ENCODE peak calls at places on chromosomes 12 and 14, in seven cellular contexts. I, A, V, M, B, D and S are unnamed samples. For H3K4me1, the result is how much of the 10 kb centered on the place peaks cover.

GRCh38 chr12:118271770-118272417 is 100.8 kb downstream of the TAOK3 start:
- DNase-seq in B (no peak), I (no peak), V (no peak), D (no peak), A (no peak), M (no peak), S (peak)

GRCh38 chr14:63512861-63513260 is 30.3 kb downstream of the PPP2R5E start:
- DNase-seq in M (no peak), D (no peak), B (no peak), I (no peak), A (no peak), V (peak), S (no peak)

GRCh38 chr14:98962118-98962517 is 309.9 kb downstream of the BCL11B start:
- DNase-seq in A (no peak), D (no peak), I (no peak), V (no peak), B (no peak), M (no peak), S (no peak)

GRCh38 chr14:103313704-103314103 is 20.3 kb upstream of the EIF5 start:
- DNase-seq in B (no peak), I (no peak), D (no peak), M (peak), V (no peak), A (no peak), S (no peak)

GRCh38 chr14:39499514-39499913 is 67.3 kb upstream of the FBXO33 start:
- DNase-seq in D (no peak), B (no peak), M (no peak), V (no peak), A (no peak), I (no peak), S (no peak)

GRCh38 chr14:69712637-69713088 is 54.3 kb upstream of the SRSF5 start:
- DNase-seq in A (peak), V (no peak), I (no peak), D (peak), M (peak), B (peak), S (peak)

GRCh38 chr12:125861299-125862281 is 796.4 kb downstream of the AACS start:
- DNase-seq in V (no peak), D (peak), A (peak), I (no peak), B (peak), M (peak), S (no peak)

GRCh38 chr12:4526923-4527546 is 11.7 kb upstream of the RAD51AP1 start:
- DNase-seq in V (peak), M (no peak), A (no peak), D (no peak), B (no peak), I (peak), S (no peak)

GRCh38 chr12:3046441-3047200 is 30.6 kb upstream of the TSPAN9 start:
- DNase-seq in I (no peak), M (peak), B (no peak), D (no peak), V (no peak), A (no peak), S (no peak)

GRCh38 chr12:28172434-28173030 is 17.7 kb upstream of the CCDC91 start:
- DNase-seq in B (peak), M (no peak), V (peak), A (peak), I (peak), D (peak), S (peak)

GRCh38 chr14:64279719-64280668 is 14.2 kb downstream of the ESR2 start:
- DNase-seq in V (peak), A (no peak), I (peak), D (peak), M (no peak), B (no peak), S (no peak)

GRCh38 chr14:28754209-28754985 is 12.2 kb upstream of the FOXG1 start:
- DNase-seq in D (no peak), A (peak), I (no peak), M (no peak), B (no peak), V (peak), S (peak)

GRCh38 chr12:87667378-87667777 is 361.8 kb downstream of the C12orf50 start:
- DNase-seq in B (no peak), D (no peak), V (peak), A (no peak), M (no peak), I (peak), S (no peak)
- TF ChIP-seq CTCF in B (no peak), D (no peak), V (peak), A (no peak), M (no peak), I (peak), S (peak)

DNA sequence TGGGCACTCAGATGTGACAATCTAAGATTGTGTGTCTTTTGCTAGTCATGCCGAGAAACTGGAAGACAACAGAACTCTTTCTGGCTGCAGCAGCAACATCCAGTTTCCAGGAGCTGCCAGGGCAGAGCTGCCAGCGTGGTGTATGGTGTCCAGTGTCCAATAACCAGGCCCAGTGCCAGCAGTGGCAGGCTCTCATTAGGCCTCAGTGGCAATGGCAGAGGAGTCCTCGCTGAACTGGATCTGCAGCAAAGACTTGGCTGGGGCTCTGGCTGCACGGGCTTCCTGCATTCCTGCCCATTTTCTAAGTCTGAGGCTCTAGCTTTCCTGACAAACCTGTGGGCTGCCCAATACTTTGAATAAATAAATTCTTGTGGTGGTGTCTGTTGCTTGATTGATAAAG is 26.2 kb upstream of the PPM1A start:
- DNase-seq in M (no peak), A (peak), I (no peak), D (peak), V (no peak), B (no peak), S (no peak)
- H3K27ac ChIP-seq in M (no peak), A (no peak), I (no peak), D (no peak), V (no peak), B (no peak), S (no peak)

GRCh38 chr12:106081606-106082005 is 57.1 kb downstream of the NUAK1 start:
- DNase-seq in D (no peak), A (no peak), V (peak), M (no peak), I (peak), B (no peak), S (no peak)
- H3K4me1 ChIP-seq in D (under half), A (under half), V (under half), M (under half), I (half or more), B (under half), S (under half)

DNA sequence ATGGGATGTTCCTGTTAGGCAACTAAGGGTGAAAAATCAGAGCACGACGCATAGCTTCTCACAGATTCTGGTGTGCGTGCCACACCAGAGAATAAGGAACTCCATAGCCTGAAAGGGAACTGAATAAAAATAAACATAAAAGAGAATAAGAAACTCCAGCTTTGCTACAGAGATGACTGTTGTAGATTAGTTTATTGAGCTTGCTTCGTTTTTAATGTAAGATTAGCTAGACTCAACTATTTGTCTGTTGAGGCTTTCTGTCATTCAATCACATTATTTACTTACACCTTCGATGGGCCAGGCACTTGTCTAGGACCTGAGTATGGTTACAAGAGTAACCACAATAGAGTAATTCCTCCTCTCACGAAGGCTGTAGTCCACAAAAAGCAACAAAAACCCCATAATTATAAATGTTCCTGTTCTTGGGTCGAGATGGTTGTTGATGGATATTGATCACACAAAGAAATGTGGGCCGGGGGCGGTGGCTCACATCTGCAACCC is 807 bp upstream of the ZCCHC8 start:
- DNase-seq in D (no peak), V (no peak), A (no peak), M (no peak), I (no peak), B (no peak), S (no peak)
- TF ChIP-seq CTCF in D (no peak), V (no peak), A (no peak), M (no peak), I (no peak), B (no peak), S (no peak)

GRCh38 chr12:121918679-121919038 is 267 bp downstream of the CFAP251 start:
- DNase-seq in V (no peak), A (no peak), D (no peak), M (no peak), B (peak), I (no peak), S (no peak)

GRCh38 chr12:121916719-121917118 is 1.7 kb upstream of the CFAP251 start:
- DNase-seq in A (no peak), I (no peak), D (no peak), B (no peak), M (no peak), V (peak), S (no peak)

GRCh38 chr12:121921106-121921505 is 2.7 kb downstream of the CFAP251 start:
- DNase-seq in B (no peak), A (no peak), M (no peak), V (no peak), D (no peak), I (no peak), S (no peak)

GRCh38 chr12:121915841-121916321 is 2.5 kb upstream of the CFAP251 start:
- DNase-seq in M (no peak), I (no peak), B (no peak), D (no peak), V (peak), A (no peak), S (peak)

DNA sequence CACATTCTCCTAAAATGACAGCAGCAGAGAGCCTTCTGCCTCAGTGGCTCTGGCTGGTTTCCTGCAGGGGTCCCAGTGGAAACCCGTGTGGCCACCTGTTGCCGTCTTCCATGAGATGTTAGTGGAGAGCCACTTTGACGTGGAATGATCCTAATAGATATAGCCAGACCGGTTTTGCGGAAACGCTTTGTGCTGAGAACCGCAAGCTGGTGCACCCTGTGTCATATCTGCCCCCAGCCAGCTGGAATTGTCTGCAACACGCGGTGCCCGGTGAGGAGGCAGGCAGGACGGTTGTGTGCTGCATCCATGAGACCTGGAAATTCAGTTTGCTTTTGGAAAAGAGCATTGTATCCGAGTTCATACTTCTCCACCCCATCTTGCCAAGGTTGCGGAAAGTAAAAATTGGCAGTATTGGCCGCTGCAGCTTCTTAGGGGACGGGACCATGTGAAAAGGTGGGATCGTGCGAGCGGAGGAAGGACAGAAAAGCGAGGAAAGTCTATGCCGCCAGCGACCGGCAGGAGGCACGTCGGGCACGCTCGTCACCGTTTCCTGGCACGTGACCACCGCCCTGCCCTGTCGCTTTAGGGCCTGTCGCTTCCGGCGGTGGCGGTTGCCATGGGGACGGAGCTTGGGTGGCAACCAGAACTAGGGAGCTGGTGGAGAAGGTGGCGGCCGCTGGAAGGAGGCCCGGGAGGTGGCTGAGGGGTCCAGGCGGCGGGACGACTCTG is at the start of gene CFAP251:
- DNase-seq in A (peak), M (peak), V (peak), D (peak), B (peak), I (peak), S (peak)
- H3K27ac ChIP-seq in A (peak), M (peak), V (peak), D (peak), B (peak), I (peak), S (peak)

GRCh38 chr14:22852599-22852939 is 16.2 kb downstream of the MMP14 start:
- DNase-seq in V (no peak), B (no peak), I (no peak), M (no peak), D (no peak), A (no peak), S (no peak)
- H3K4me1 ChIP-seq in V (under half), B (under half), I (half or more), M (half or more), D (half or more), A (under half), S (half or more)